ENCODE peak calls at places on chromosome 14, in six cellular contexts. J is fibroblast of lung, C is uterus, H is aorta, U is left ventricle myocardium inferior, R is lung. S is an unnamed sample.

GRCh38 chr14:23481362-23481970 is 12.0 kb downstream of the NGDN start:
- DNase-seq in J (peak; percentile 17), C (no peak), H (no peak), U (no peak), R (no peak), S (no peak)

GRCh38 chr14:64465208-64465821 is at the start of gene AKAP5:
- DNase-seq in J (peak; percentile 59), C (peak; percentile 63), H (peak; percentile 87), U (peak; percentile 50), R (peak; percentile 46), S (peak; percentile 84)

GRCh38 chr14:105088812-105089745 is 23.8 kb upstream of the GPR132 start:
- DNase-seq in J (peak; percentile 35), C (no peak), H (peak; percentile 75), U (no peak), R (no peak), S (peak; percentile 19)

GRCh38 chr14:95190346-95190840 is 33.1 kb upstream of the DICER1 start:
- DNase-seq in J (peak; percentile 40), C (no peak), H (no peak), U (no peak), R (no peak), S (no peak)

GRCh38 chr14:24816011-24816928 is 182.3 kb upstream of the GZMB start:
- DNase-seq in J (peak; percentile 69), C (no peak), H (no peak), U (no peak), R (no peak), S (no peak)

GRCh38 chr14:92459479-92460421 is 53.8 kb upstream of the RIN3 start:
- DNase-seq in J (no peak), C (no peak), H (no peak), U (peak; percentile 42), R (no peak), S (peak; percentile 67)

GRCh38 chr14:33406766-33407165 is 468.1 kb downstream of the NPAS3 start:
- DNase-seq in J (no peak), C (no peak), H (no peak), U (no peak), R (no peak), S (no peak)

GRCh38 chr14:23432102-23432925 is 3.1 kb downstream of the MYH7 start:
- DNase-seq in J (no peak), C (no peak), H (peak; percentile 40), U (no peak), R (no peak), S (no peak)

GRCh38 chr14:58904771-58905170 is 267.0 kb downstream of the DACT1 start:
- DNase-seq in J (peak; percentile 63), C (no peak), H (no peak), U (no peak), R (no peak), S (no peak)

GRCh38 chr14:36874396-36875138 is 212.9 kb downstream of the PAX9 start:
- DNase-seq in J (no peak), C (no peak), H (no peak), U (no peak), R (no peak), S (no peak)

GRCh38 chr14:56199095-56199975 is 81.1 kb downstream of the PELI2 start:
- DNase-seq in J (peak; percentile 98), C (peak; percentile 28), H (no peak), U (no peak), R (no peak), S (no peak)

GRCh38 chr14:87001333-87001732 is 991.6 kb downstream of the GALC start:
- DNase-seq in J (no peak), C (no peak), H (no peak), U (no peak), R (no peak), S (no peak)

GRCh38 chr14:59325906-59326305 is 137.4 kb downstream of the DAAM1 start:
- DNase-seq in J (peak; percentile 72), C (no peak), H (no peak), U (no peak), R (no peak), S (no peak)

GRCh38 chr14:79686196-79686595 is 525.1 kb downstream of the DIO2 start:
- DNase-seq in J (no peak), C (no peak), H (no peak), U (no peak), R (no peak), S (no peak)

GRCh38 chr14:75941030-75941429 is 40.8 kb downstream of the TGFB3 start:
- DNase-seq in J (peak; percentile 11), C (no peak), H (no peak), U (no peak), R (no peak), S (peak; percentile 42)

GRCh38 chr14:74548881-74549280 is 55.3 kb downstream of the ISCA2 start:
- DNase-seq in J (no peak), C (peak; percentile 69), H (peak; percentile 94), U (peak; percentile 83), R (peak; percentile 63), S (peak; percentile 89)

GRCh38 chr14:99215277-99215676 is 56.7 kb downstream of the BCL11B start:
- DNase-seq in J (peak; percentile 90), C (no peak), H (peak; percentile 59), U (no peak), R (no peak), S (no peak)

GRCh38 chr14:93655078-93655750 is 133.1 kb downstream of the PRIMA1 start:
- DNase-seq in J (peak; percentile 19), C (no peak), H (no peak), U (no peak), R (no peak), S (no peak)

GRCh38 chr14:50085570-50086315 is 30.6 kb downstream of the VCPKMT start:
- DNase-seq in J (peak; percentile 78), C (no peak), H (no peak), U (no peak), R (no peak), S (no peak)

GRCh38 chr14:50794063-50794645 is 36.8 kb downstream of the NIN start:
- DNase-seq in J (no peak), C (no peak), H (no peak), U (no peak), R (no peak), S (no peak)

GRCh38 chr14:64611358-64612020 is 61.7 kb downstream of the PPP1R36 start:
- DNase-seq in J (no peak), C (peak; percentile 33), H (no peak), U (no peak), R (no peak), S (no peak)

GRCh38 chr14:66038214-66038977 is 447.8 kb upstream of the CCDC196 start:
- DNase-seq in J (peak; percentile 14), C (peak; percentile 17), H (no peak), U (no peak), R (no peak), S (peak; percentile 32)

GRCh38 chr14:55747186-55747585 is 167.2 kb downstream of the KTN1 start:
- DNase-seq in J (no peak), C (no peak), H (no peak), U (no peak), R (no peak), S (no peak)

GRCh38 chr14:64645220-64645891 is 58.9 kb upstream of the PLEKHG3 start:
- DNase-seq in J (peak; percentile 98), C (peak; percentile 75), H (no peak), U (no peak), R (no peak), S (no peak)

GRCh38 chr14:44889600-44890479 is 71.9 kb downstream of the KLHL28 start:
- DNase-seq in J (no peak), C (no peak), H (no peak), U (no peak), R (no peak), S (no peak)

GRCh38 chr14:96126339-96126770 is 78.3 kb upstream of the BDKRB2 start:
- DNase-seq in J (no peak), C (no peak), H (no peak), U (no peak), R (no peak), S (no peak)

DNA sequence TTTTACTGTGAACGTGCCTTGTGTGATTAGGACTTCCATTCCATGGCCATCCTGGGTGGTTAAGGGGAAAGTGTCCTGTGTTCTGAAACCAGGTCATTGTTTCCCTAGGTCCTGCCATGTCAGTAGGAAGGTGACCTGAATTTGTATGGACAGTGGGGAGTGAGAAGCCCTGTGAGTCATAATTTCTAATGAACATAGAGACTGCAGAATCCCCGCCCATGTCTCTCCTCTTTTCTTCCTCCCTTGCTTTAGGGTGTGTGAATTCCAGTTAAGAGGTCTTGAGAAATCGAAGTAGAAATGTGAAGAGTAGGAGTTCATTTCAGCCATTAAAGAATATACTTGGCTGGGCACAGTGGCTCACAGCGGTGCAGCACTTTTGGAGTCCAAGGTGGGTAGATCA is 8.1 kb downstream of the TTC9 start:
- DNase-seq in J (no peak), C (no peak), H (no peak), U (no peak), R (no peak), S (no peak)
- H3K4me1 ChIP-seq in J (no peaks in the 10 kb centered on the region), C (no peaks in the 10 kb centered on the region), H (no peaks in the 10 kb centered on the region), U (peaks cover 15% of the 10 kb centered on the region), R (no peaks in the 10 kb centered on the region), S (no peaks in the 10 kb centered on the region)

DNA sequence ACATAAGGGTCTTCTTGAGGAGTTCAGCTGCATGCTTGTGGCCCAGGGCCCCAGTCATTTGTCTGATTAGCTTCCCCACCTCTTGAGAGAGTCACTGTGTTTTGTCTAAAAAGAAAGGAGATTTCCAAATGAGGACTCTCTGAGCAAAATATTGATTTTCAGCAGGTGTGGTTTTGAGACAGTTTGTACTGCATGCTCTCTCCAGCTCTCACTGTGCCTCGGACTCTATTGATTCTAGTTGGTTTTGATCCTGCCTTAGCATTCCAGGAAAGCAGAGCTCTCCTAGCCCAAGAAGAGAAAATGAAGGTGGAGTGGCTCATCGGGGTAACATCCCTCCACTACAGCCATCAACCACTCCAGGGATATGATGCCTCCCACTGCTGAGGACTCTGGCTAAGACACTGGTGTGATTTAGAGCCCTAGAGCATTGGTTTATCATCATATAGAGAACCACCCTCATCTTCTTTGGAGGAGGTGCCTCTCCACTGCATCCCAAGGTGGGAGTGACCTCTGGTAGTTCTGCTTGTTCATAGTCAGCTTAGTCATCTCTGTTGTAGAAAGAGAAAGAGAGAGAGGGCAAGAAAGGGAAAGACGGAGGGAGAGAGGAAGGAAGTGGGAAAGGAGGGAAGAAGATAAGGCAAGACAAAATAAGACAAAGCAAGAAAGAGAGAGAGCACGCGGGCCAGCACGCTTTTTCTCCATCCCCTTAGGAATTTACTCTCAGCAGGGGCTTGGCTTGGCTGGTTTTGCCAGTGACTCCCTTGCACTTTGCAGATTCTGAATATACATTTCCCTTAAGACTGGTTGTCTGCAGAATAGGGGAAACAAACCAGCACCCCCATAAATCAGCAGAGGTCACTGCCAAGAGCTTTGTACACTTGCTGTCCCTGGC is 365.6 kb downstream of the DPF3 start:
- DNase-seq in J (peak; percentile 66), C (no peak), H (no peak), U (no peak), R (no peak), S (no peak)
- H3K27ac ChIP-seq in J (no peak overlapping the region), C (no peak overlapping the region), H (no peak overlapping the region), U (no peak overlapping the region), R (no peak overlapping the region), S (no peak overlapping the region)

GRCh38 chr14:103887170-103887501 is 39.8 kb upstream of the PPP1R13B start:
- DNase-seq in J (no peak), C (no peak), H (no peak), U (no peak), R (no peak), S (no peak)
- H3K4me1 ChIP-seq in J (no peaks in the 10 kb centered on the region), C (peaks cover 9% of the 10 kb centered on the region), H (no peaks in the 10 kb centered on the region), U (peaks cover 33% of the 10 kb centered on the region), R (no peaks in the 10 kb centered on the region), S (no peaks in the 10 kb centered on the region)

DNA sequence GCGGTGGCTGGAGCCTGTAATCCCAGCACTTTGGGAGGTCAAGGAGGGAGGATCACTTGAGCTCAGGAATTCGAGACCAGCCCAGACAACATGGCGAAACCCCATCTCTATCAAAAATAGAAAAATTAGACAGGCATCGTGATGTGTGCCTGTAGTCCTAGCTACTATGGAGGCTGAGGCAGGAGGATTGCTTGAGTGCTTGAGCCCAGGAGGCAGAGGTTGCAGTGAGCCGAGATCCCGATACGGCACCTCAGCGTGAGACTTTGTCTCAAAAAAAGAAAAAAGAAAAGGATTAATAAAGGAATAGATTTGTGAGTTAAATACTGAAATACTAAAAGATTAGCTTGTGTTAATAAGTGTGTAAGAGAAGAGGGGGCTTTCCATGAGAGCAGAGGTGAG is 29.4 kb downstream of the RPGRIP1 start:
- DNase-seq in J (no peak), C (no peak), H (no peak), U (no peak), R (no peak), S (no peak)
- H3K27ac ChIP-seq in J (no peak overlapping the region), C (no peak overlapping the region), H (no peak overlapping the region), U (peak overlapping the region; percentile 79), R (peak overlapping the region; percentile 32), S (no peak overlapping the region)